ENCODE peak calls at places on chromosomes 1 and 21, in ten cellular contexts. Y is sigmoid colon, C is HCT116, M is K562, Q is GM23338, W is HL-60, L is spleen, A is H1, K is prostate gland, F is transverse colon. Z is an unnamed sample.

GRCh38 chr1:212980123-212980800 is 29.9 kb downstream of the VASH2 start:
- DNase-seq in C (no peak), M (peak), W (no peak), K (no peak), F (no peak), Y (no peak), Q (peak), A (no peak), L (no peak), Z (no peak)

GRCh38 chr21:44454747-44455523 is at the start of gene LRRC3:
- DNase-seq in F (peak), M (peak), W (peak), K (peak), Q (peak), L (peak), C (peak), A (peak), Y (peak), Z (peak)

GRCh38 chr21:35565204-35565611 is 495.1 kb downstream of the SETD4 start:
- DNase-seq in F (no peak), L (no peak), A (no peak), W (no peak), Y (no peak), K (no peak), M (peak), Q (no peak), C (no peak), Z (no peak)

GRCh38 chr1:53878492-53879105 is 11.0 kb downstream of the YIPF1 start:
- DNase-seq in Q (peak), F (no peak), C (peak), Y (no peak), A (no peak), M (peak), W (peak), L (no peak), K (no peak), Z (no peak)

GRCh38 chr1:200969726-200970521 is 53.6 kb downstream of the KIF21B start:
- DNase-seq in W (no peak), L (no peak), Y (no peak), M (no peak), A (no peak), C (no peak), Q (peak), F (no peak), K (no peak), Z (peak)

GRCh38 chr1:1778827-1779675 is 781 bp upstream of the NADK start:
- DNase-seq in Y (peak), K (peak), Q (peak), C (peak), A (peak), L (peak), M (peak), F (peak), W (peak), Z (peak)

GRCh38 chr1:16143566-16144324 is 12.1 kb downstream of the EPHA2 start:
- DNase-seq in Q (no peak), M (peak), Y (no peak), F (peak), K (peak), W (no peak), L (no peak), C (peak), A (no peak), Z (no peak)

GRCh38 chr1:98003442-98003841 is 82.6 kb upstream of the DPYD start:
- DNase-seq in A (no peak), C (no peak), F (no peak), M (no peak), Q (no peak), W (no peak), K (no peak), L (no peak), Y (no peak), Z (no peak)

GRCh38 chr1:72186733-72187307 is 95.5 kb downstream of the NEGR1 start:
- DNase-seq in K (no peak), A (no peak), Q (peak), W (no peak), C (no peak), M (no peak), L (no peak), F (no peak), Y (no peak), Z (no peak)

GRCh38 chr1:228871314-228872061 is 136.2 kb downstream of the RHOU start:
- DNase-seq in K (no peak), Y (no peak), L (no peak), Q (no peak), M (no peak), C (no peak), F (no peak), W (no peak), A (no peak), Z (no peak)

GRCh38 chr1:41380979-41381690 is 19.9 kb downstream of the FOXO6 start:
- DNase-seq in M (peak), L (no peak), C (peak), K (no peak), F (no peak), A (no peak), Q (no peak), Y (peak), W (peak), Z (no peak)

GRCh38 chr21:41964171-41964570 is 10.4 kb upstream of the C2CD2 start:
- DNase-seq in F (no peak), C (no peak), Q (no peak), K (no peak), L (peak), M (no peak), W (no peak), Y (no peak), A (peak), Z (no peak)

GRCh38 chr1:4396571-4396970 is 257.8 kb upstream of the AJAP1 start:
- DNase-seq in K (no peak), L (no peak), Y (no peak), M (no peak), A (no peak), F (no peak), W (no peak), C (no peak), Q (no peak), Z (no peak)

GRCh38 chr1:226123591-226124471 is 61.3 kb downstream of the H3-3A start:
- DNase-seq in K (no peak), F (peak), Q (no peak), A (no peak), W (no peak), L (peak), M (no peak), C (no peak), Y (peak), Z (no peak)

GRCh38 chr1:11731719-11732283 is 4.1 kb upstream of the AGTRAP start:
- DNase-seq in K (peak), Y (peak), C (no peak), Q (peak), L (peak), M (peak), A (peak), W (peak), F (peak), Z (no peak)

GRCh38 chr21:44637018-44637850 is at the start of gene KRTAP10-10:
- DNase-seq in M (no peak), W (no peak), F (no peak), L (no peak), C (no peak), A (no peak), K (no peak), Q (no peak), Y (no peak), Z (no peak)

GRCh38 chr1:176521211-176521610 is 58.2 kb downstream of the PAPPA2 start:
- DNase-seq in Y (no peak), L (no peak), K (no peak), W (no peak), Q (no peak), F (no peak), C (no peak), A (no peak), M (no peak), Z (no peak)

GRCh38 chr1:211643324-211644212 is 31.9 kb downstream of the NEK2 start:
- DNase-seq in C (no peak), W (no peak), F (peak), Q (no peak), Y (no peak), K (peak), A (peak), L (no peak), M (peak), Z (no peak)

GRCh38 chr1:15848143-15848928 is 829 bp downstream of the SPEN start:
- DNase-seq in A (peak), L (peak), W (peak), Q (peak), C (no peak), F (peak), M (peak), K (peak), Y (peak), Z (no peak)

GRCh38 chr1:151980287-151981177 is 13.1 kb downstream of the S100A10 start:
- DNase-seq in Q (no peak), W (no peak), K (no peak), Y (no peak), F (peak), A (no peak), M (no peak), C (no peak), L (no peak), Z (no peak)

GRCh38 chr1:33454646-33455282 is 17.7 kb upstream of the ZSCAN20 start:
- DNase-seq in F (no peak), W (no peak), A (no peak), Q (no peak), C (no peak), K (no peak), L (no peak), M (no peak), Y (no peak), Z (no peak)

GRCh38 chr1:3695326-3696217 is 43.3 kb downstream of the TP73 start:
- DNase-seq in F (peak), A (peak), K (no peak), Q (peak), Y (no peak), M (peak), W (peak), C (no peak), L (peak), Z (peak)

GRCh38 chr1:228280106-228280901 is 72.5 kb downstream of the OBSCN start:
- DNase-seq in L (peak), A (no peak), W (no peak), M (no peak), C (no peak), Y (no peak), K (no peak), Q (no peak), F (peak), Z (no peak)

GRCh38 chr1:24897263-24898151 is 32.6 kb downstream of the RUNX3 start:
- DNase-seq in A (no peak), M (no peak), L (no peak), Q (no peak), K (no peak), W (no peak), Y (no peak), C (no peak), F (peak), Z (no peak)

GRCh38 chr1:115757286-115757810 is 11.2 kb downstream of the CASQ2 start:
- DNase-seq in C (no peak), W (no peak), Q (no peak), F (no peak), Y (no peak), M (no peak), A (no peak), K (no peak), L (no peak), Z (no peak)

GRCh38 chr1:84436907-84437667 is 38.8 kb downstream of the DNASE2B start:
- DNase-seq in C (no peak), Q (no peak), K (no peak), M (no peak), F (no peak), L (no peak), A (no peak), Y (no peak), W (peak), Z (no peak)

GRCh38 chr1:164132001-164132400 is 427.0 kb upstream of the PBX1 start:
- DNase-seq in A (no peak), W (no peak), K (no peak), Q (no peak), C (no peak), F (no peak), M (no peak), Y (no peak), L (no peak), Z (no peak)
- TF ChIP-seq POLR2AphosphoS5 in A (no peak), W (no peak), K (no peak), Q (no peak), C (no peak), F (no peak), M (no peak), Y (no peak), L (no peak), Z (no peak)

DNA sequence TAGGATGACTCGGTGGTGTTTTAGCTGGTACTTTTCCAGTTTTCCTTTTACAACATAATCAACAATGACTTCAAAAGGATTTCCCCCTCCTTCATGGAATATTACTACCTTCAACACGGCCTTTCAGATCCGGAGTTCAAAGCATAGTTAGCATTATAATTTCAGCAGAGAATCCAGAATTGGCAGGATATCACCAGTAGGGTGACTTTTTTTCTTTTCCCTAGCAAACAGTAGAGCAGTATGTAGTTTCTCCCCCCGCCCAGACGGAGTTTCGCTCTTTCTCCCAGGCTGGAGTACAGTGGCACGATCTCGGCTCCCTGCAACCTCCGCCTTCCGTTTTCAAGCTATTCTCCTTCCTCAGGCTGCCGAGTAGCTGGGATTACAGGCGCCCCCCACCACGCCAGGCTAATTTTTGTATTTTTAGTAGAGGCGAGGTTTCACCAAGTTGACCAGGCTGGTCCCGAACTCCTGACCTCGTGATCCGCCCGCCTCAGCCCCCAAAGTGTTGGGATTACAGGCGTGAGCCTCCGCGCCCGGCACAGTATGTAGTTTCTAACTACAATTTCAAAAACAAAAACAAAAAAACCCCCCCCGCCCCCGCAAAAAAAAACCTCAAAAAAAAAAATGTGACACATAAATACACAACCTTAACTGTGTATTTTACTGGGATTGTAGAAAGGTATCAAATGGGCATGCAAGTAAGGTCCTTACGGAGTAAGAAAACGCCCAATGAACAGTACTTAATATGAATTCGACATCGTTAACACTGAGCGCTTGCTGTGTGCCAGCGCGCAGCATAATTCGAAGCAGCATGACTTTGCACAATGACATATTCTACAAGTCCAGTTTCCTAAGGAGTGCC is 1.5 kb upstream of the COX20 start:
- DNase-seq in K (peak), Q (peak), M (peak), W (peak), C (peak), L (peak), A (peak), F (peak), Y (peak), Z (no peak)
- TF ChIP-seq POLR2AphosphoS5 in K (peak), Q (no peak), M (peak), W (no peak), C (no peak), L (peak), A (peak), F (peak), Y (peak), Z (no peak)

DNA sequence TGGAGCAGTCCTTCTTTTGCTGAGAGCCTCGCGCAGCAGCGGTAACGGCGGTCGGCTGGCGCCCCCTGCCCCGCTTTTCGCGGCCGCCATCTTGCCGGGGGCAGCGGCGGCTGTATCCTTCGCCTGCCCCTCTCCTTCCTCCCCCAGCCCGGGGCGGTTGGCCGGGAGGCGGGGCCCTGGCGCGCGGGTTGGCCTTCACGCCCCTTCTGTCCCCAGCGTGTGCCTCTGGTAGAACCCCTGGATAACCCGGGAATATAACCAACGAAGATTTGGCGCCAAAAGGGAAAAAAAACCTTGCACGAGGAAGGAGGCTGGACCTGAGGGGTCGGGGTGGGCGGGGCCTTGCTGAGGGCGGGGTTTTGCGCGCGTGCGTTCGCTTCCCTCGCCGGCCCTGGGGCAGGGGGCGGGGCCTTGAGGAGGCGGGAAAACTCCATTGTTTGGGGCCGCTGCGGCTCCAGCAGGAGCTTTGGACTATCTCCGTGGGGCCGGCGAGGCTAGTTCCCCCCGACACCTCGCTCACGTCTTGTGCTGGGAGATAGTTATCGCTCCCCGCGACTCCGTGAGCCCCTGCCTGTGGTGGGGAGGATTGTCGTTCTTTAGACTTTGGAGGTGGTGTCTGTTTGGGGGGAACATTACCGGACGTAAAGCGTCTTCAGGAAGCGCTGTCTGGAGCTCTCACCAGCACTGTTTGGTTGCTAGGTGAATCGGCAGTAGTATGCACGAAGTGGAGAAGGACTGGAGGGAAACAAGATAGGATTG is 689 bp downstream of the NASP start:
- DNase-seq in C (peak), W (peak), Y (peak), A (peak), F (peak), K (peak), L (peak), M (peak), Q (peak), Z (peak)
- TF ChIP-seq POLR2AphosphoS5 in C (no peak), W (peak), Y (no peak), A (peak), F (no peak), K (peak), L (peak), M (no peak), Q (peak), Z (no peak)

GRCh38 chr1:234602334-234603220 is 7.4 kb downstream of the IRF2BP2 start:
- DNase-seq in L (no peak), Q (no peak), A (no peak), M (peak), F (peak), K (peak), W (peak), C (peak), Y (peak), Z (no peak)

GRCh38 chr1:234603221-234604204 is 6.5 kb downstream of the IRF2BP2 start:
- DNase-seq in Y (no peak), Q (no peak), L (no peak), A (no peak), M (peak), F (no peak), K (no peak), C (no peak), W (peak), Z (no peak)

GRCh38 chr1:234599617-234600417 is 10.2 kb downstream of the IRF2BP2 start:
- DNase-seq in W (peak), M (peak), L (peak), Y (peak), C (peak), F (peak), A (peak), K (peak), Q (peak), Z (no peak)

GRCh38 chr1:234600418-234601216 is 9.4 kb downstream of the IRF2BP2 start:
- DNase-seq in Y (no peak), K (no peak), L (no peak), C (peak), F (peak), W (peak), A (no peak), Q (no peak), M (peak), Z (no peak)

DNA sequence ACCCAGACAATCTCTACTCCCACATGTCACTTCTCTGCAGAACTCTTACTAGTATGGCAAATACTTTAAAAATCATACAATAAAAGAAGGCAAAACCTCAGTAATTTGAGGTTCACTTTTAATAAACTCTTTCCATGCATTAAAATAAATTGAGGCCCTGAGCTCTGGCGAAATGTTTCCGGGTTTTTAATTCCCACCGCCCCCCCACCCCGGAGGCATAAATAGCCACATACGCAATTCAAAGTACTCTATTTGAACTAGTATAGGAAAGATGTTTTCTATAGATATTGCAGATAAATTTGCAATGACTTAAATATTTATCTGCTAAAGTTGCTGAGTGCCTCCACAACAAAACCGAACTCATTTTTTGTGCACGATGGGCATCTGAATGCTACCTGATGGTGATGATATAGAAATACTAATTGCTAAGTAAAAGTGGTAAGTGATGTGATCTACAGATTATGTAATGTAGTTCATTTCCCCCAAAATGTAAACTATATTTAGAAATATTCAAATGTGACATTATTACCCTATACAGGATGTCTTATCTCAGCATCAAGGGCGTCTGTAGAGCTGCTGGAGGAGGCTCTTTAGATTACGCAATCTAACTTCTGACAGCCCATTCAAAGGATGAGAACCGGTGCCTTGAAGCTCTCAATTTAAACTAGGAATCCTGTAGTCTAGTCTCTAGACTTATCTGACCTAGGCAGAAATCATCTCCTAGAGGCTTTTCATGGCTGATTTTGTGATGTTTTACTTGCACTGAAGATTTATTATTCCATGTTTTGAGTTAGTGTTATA is 8.6 kb downstream of the IRF2BP2 start:
- DNase-seq in W (peak), M (peak), C (no peak), L (no peak), F (peak), K (no peak), Y (no peak), A (no peak), Q (peak), Z (no peak)
- TF ChIP-seq POLR2AphosphoS5 in W (peak), M (peak), C (no peak), L (no peak), F (peak), K (peak), Y (peak), A (no peak), Q (no peak), Z (peak)

DNA sequence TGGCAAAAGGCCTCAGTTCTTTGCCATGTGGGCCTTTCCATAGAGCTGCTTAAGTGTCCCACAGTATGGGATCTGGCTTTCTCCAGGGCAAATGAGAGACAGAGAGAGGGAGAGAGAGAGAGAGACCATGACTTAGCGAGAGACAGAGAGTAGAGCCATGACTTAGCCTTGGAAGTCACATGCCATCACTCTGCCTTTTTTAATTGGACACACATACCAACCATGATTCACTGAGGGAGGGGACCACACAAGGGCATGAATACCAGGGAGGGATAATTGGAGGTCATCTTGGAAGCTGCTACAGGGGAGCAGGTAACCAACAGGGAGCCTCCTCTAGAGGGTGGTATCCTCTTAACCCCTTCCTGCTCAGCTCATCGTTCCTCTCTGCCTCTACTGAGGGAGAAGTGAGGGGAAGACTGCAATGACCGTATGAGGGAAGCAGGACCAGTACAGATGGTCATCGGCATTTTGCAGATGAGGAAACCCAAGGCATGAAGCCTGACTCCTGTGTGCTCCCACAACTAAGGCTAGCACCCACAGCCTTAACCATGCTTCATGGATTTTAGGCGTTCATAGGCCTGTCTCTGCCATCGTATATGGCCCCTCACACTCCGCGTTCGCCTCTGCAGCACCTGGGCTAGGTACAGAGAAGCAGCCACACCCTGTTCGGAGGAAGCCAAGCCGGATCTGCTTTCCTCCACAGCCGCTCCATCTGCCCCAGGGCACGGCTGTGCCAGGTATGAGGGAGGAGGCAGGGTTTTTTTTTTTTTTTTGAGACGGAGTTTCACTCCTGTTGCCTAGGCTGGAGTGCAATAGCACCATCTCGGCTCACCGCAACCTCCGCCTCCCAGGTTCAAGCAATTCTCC is 38.6 kb downstream of the MEF2D start:
- DNase-seq in M (no peak), L (no peak), K (peak), F (peak), A (no peak), Y (no peak), W (no peak), C (no peak), Q (peak), Z (no peak)
- TF ChIP-seq POLR2AphosphoS5 in M (no peak), L (peak), K (peak), F (peak), A (no peak), Y (no peak), W (no peak), C (no peak), Q (no peak), Z (peak)